ENCODE peak calls at places on chromosomes 4 and X, in six cellular contexts. S is MCF 10A; Z is SW480; F is HFF-Myc; T is caudate nucleus; V is stimulated activated CD8-positive, alpha-beta memory T cell treated with anti-CD3 and anti-CD28 coated beads, Interleukin-7, amount 100 ng/mL, for 1 hour. I is an unnamed sample.
A peak's percentile ranks its signal among the peaks of the same experiment; 100 is the strongest.

GRCh38 chr4:127400736-127401346 is 231.9 kb upstream of the INTU start:
- DNase-seq in S (peak; percentile 82), T (no peak), V (no peak), Z (peak; percentile 43), F (peak; percentile 75), I (peak; percentile 36)

GRCh38 chr4:106344324-106344970 is 24.1 kb downstream of the GIMD1 start:
- DNase-seq in S (peak; percentile 28), Z (no peak), F (no peak), T (no peak), V (no peak), I (no peak)

GRCh38 chr4:47383829-47384427 is 79.6 kb downstream of the COMMD8 start:
- DNase-seq in S (peak; percentile 45), Z (peak; percentile 39), V (no peak), T (no peak), F (peak; percentile 2), I (no peak)

GRCh38 chrX:18119856-18120255 is 100.8 kb downstream of the BEND2 start:
- DNase-seq in T (no peak), F (no peak), Z (peak; percentile 13), V (no peak), S (no peak), I (no peak)

GRCh38 chr4:56653461-56654237 is 27.4 kb downstream of the HOPX start:
- DNase-seq in Z (no peak), V (no peak), F (no peak), T (no peak), S (no peak), I (no peak)

GRCh38 chr4:159075531-159075932 is 27.3 kb upstream of the RAPGEF2 start:
- DNase-seq in Z (no peak), S (no peak), T (no peak), F (no peak), V (no peak), I (no peak)

GRCh38 chr4:68447201-68447600 is at the start of gene TMPRSS11E:
- DNase-seq in S (no peak), V (no peak), T (no peak), F (no peak), Z (no peak), I (no peak)

GRCh38 chr4:3269105-3269927 is 20.4 kb downstream of the MSANTD1 start:
- DNase-seq in V (no peak), T (no peak), S (no peak), Z (no peak), F (no peak), I (no peak)

GRCh38 chrX:107420571-107420970 is 28.9 kb upstream of the FRMPD3 start:
- DNase-seq in F (no peak), V (no peak), S (no peak), Z (no peak), T (no peak), I (no peak)

GRCh38 chr4:99844048-99844447 is 27.4 kb downstream of the DAPP1 start:
- DNase-seq in Z (no peak), V (no peak), F (no peak), S (no peak), T (no peak), I (no peak)

GRCh38 chr4:115365185-115365584 is 251.8 kb upstream of the NDST4 start:
- DNase-seq in V (no peak), Z (no peak), F (no peak), T (no peak), S (no peak), I (no peak)

GRCh38 chr4:153750197-153750817 is 9.5 kb downstream of the RNF175 start:
- DNase-seq in V (peak; percentile 26), T (no peak), S (peak; percentile 97), Z (peak; percentile 74), F (peak; percentile 77), I (peak; percentile 47)

GRCh38 chrX:41921492-41922124 is 1.7 kb downstream of the CASK start:
- DNase-seq in F (no peak), V (no peak), T (no peak), S (peak; percentile 74), Z (peak; percentile 23), I (no peak)

GRCh38 chr4:186819357-186820086 is 95.9 kb upstream of the FAT1 start:
- DNase-seq in V (no peak), Z (no peak), F (no peak), S (no peak), T (no peak), I (no peak)

GRCh38 chr4:109977854-109978501 is 65.3 kb downstream of the EGF start:
- DNase-seq in S (peak; percentile 47), Z (peak; percentile 65), V (no peak), T (no peak), F (no peak), I (no peak)

GRCh38 chr4:137524642-137525384 is 7.5 kb downstream of the PCDH18 start:
- DNase-seq in Z (no peak), F (no peak), T (no peak), V (no peak), S (no peak), I (no peak)

GRCh38 chrX:43870758-43871419 is 11.4 kb downstream of the MAOB start:
- DNase-seq in T (no peak), Z (no peak), S (no peak), F (no peak), V (no peak), I (no peak)

GRCh38 chrX:107734646-107735045 is 40.9 kb downstream of the TSC22D3 start:
- DNase-seq in F (no peak), S (no peak), V (no peak), Z (no peak), T (no peak), I (no peak)

GRCh38 chrX:15143050-15143824 is 126.6 kb downstream of the ASB9 start:
- DNase-seq in T (no peak), V (peak; percentile 34), S (peak; percentile 67), F (peak; percentile 10), Z (peak; percentile 40), I (no peak)

GRCh38 chrX:77431227-77431626 is 16.0 kb upstream of the FGF16 start:
- DNase-seq in F (peak; percentile 27), S (peak; percentile 28), T (no peak), V (no peak), Z (no peak), I (no peak)

GRCh38 chr4:184896868-184897715 is 71.3 kb upstream of the ACSL1 start:
- DNase-seq in F (no peak), Z (no peak), S (peak; percentile 86), T (no peak), V (no peak), I (no peak)

GRCh38 chrX:118356154-118356701 is 10.3 kb downstream of the WDR44 start:
- DNase-seq in T (no peak), F (no peak), V (no peak), S (no peak), Z (no peak), I (no peak)

GRCh38 chrX:133985164-133986007 is at the start of gene GPC3:
- DNase-seq in F (no peak), Z (peak; percentile 6), V (peak; percentile 6), S (no peak), T (no peak), I (no peak)

GRCh38 chrX:79413009-79413408 is 45.9 kb upstream of the ITM2A start:
- DNase-seq in F (no peak), V (no peak), T (no peak), S (peak; percentile 31), Z (peak; percentile 2), I (peak; percentile 1)

GRCh38 chrX:19846995-19847790 is 40.2 kb downstream of the SH3KBP1 start:
- DNase-seq in T (no peak), F (peak; percentile 52), S (peak; percentile 66), Z (peak; percentile 30), V (no peak), I (no peak)

GRCh38 chr4:181685461-181685860 is 557.7 kb upstream of the TENM3 start:
- DNase-seq in Z (no peak), S (peak; percentile 59), F (no peak), V (no peak), T (no peak), I (no peak)

GRCh38 chrX:39613997-39614679 is 483.6 kb downstream of the BCOR start:
- DNase-seq in S (peak; percentile 11), V (no peak), T (no peak), Z (peak; percentile 82), F (no peak), I (no peak)

GRCh38 chr4:122003335-122003734 is 51.5 kb upstream of the TRPC3 start:
- DNase-seq in T (no peak), V (no peak), F (no peak), Z (peak; percentile 16), S (peak; percentile 49), I (peak; percentile 8)

GRCh38 chrX:77953708-77954107 is 15.7 kb downstream of the PGAM4 start:
- DNase-seq in S (no peak), V (no peak), Z (no peak), T (no peak), F (no peak), I (no peak)

GRCh38 chr4:17811078-17811603 is 362 bp downstream of the NCAPG start:
- DNase-seq in Z (peak; percentile 9), S (peak; percentile 51), T (no peak), F (no peak), V (no peak), I (no peak)

GRCh38 chrX:11888421-11888820 is 130.4 kb downstream of the MSL3 start:
- DNase-seq in S (peak; percentile 23), Z (no peak), F (no peak), T (no peak), V (no peak), I (no peak)

GRCh38 chr4:14855719-14856075 is 146.6 kb upstream of the CPEB2 start:
- DNase-seq in T (no peak), V (no peak), Z (no peak), F (no peak), S (no peak), I (no peak)

GRCh38 chr4:77921701-77922100 is 59.1 kb downstream of the MRPL1 start:
- DNase-seq in V (no peak), S (peak; percentile 87), T (no peak), Z (peak; percentile 71), F (peak; percentile 86), I (peak; percentile 59)

GRCh38 chr4:185540487-185541125 is 5.3 kb upstream of the PDLIM3 start:
- DNase-seq in V (no peak), T (no peak), F (no peak), Z (no peak), S (no peak), I (no peak)

GRCh38 chr4:11073621-11074051 is 355.1 kb downstream of the HS3ST1 start:
- DNase-seq in T (no peak), F (no peak), S (peak; percentile 75), Z (no peak), V (no peak), I (no peak)